ENCODE peak calls at places on chromosomes 16 and 17, in six cellular contexts. G is activated CD4-positive, alpha-beta T cell treated with anti-CD3 and anti-CD28 coated beads for 48 hours; L is activated T-cell treated with anti-CD3 and anti-CD28 coated beads, Interleukin-2, amount 50 U/mL, for 72 hours; T is T-cell; W is stimulated activated naive CD4-positive, alpha-beta T cell; J is naive thymus-derived CD8-positive, alpha-beta T cell. N is an unnamed sample.

GRCh38 chr16:76639685-76640289 is 362.6 kb downstream of the CNTNAP4 start:
- DNase-seq in G (peak), L (no peak), T (no peak), W (no peak), J (no peak), N (peak)

GRCh38 chr17:69410671-69411070 is 3.8 kb upstream of the MAP2K6 start:
- DNase-seq in G (no peak), L (no peak), T (no peak), W (no peak), J (no peak), N (no peak)

GRCh38 chr17:30823425-30823824 is 1.1 kb downstream of the CRLF3 start:
- DNase-seq in G (no peak), L (no peak), T (no peak), W (no peak), J (no peak), N (no peak)

GRCh38 chr16:3650631-3651265 is 3.7 kb upstream of the DNASE1 start:
- DNase-seq in G (no peak), L (no peak), T (no peak), W (no peak), J (no peak), N (no peak)

GRCh38 chr16:30903002-30903401 is 6.6 kb downstream of the CTF1 start:
- DNase-seq in G (peak), L (no peak), T (no peak), W (no peak), J (peak), N (no peak)

GRCh38 chr17:4625181-4625601 is 16.3 kb downstream of the ALOX15 start:
- DNase-seq in G (no peak), L (no peak), T (no peak), W (no peak), J (no peak), N (no peak)

GRCh38 chr17:30217746-30218245 is 17.7 kb downstream of the SLC6A4 start:
- DNase-seq in G (no peak), L (no peak), T (no peak), W (no peak), J (no peak), N (no peak)

GRCh38 chr17:17924857-17925250 is 47.3 kb downstream of the TOM1L2 start:
- DNase-seq in G (no peak), L (no peak), T (no peak), W (no peak), J (no peak), N (no peak)

GRCh38 chr17:7220593-7221280 is 999 bp downstream of the ACADVL start:
- DNase-seq in G (peak), L (peak), T (peak), W (peak), J (peak), N (peak)

GRCh38 chr17:79323556-79323955 is 248.9 kb downstream of the ENGASE start:
- DNase-seq in G (no peak), L (no peak), T (no peak), W (no peak), J (no peak), N (no peak)

GRCh38 chr16:51648521-51648920 is 497.5 kb upstream of the SALL1 start:
- DNase-seq in G (no peak), L (no peak), T (no peak), W (no peak), J (no peak), N (no peak)

GRCh38 chr16:84144859-84145639 is at the start of the genes DNAAF1 and HSDL1:
- DNase-seq in G (peak), L (peak), T (peak), W (peak), J (peak), N (peak)

N was measured in LoVo.